ENCODE peak calls at places on chromosomes 2 and 18, in six cellular contexts. One of them, this sample, is unnamed.

GRCh38 chr2:75098856-75099255 is 100.5 kb downstream of the TACR1 start:
- DNase-seq in heart right ventricle: no peak
- DNase-seq in neural progenitor cell: peak
- DNase-seq in endodermal cell: peak
- DNase-seq in prostate gland: no peak
- DNase-seq in PC-9: peak
- DNase-seq in this sample: peak

GRCh38 chr2:101387151-101387807 is at the start of gene CREG2:
- DNase-seq in PC-9: peak
- DNase-seq in neural progenitor cell: peak
- DNase-seq in prostate gland: peak
- DNase-seq in heart right ventricle: peak
- DNase-seq in endodermal cell: peak
- DNase-seq in this sample: no peak

GRCh38 chr18:8770655-8771054 is 65.3 kb downstream of the MTCL1 start:
- DNase-seq in prostate gland: no peak
- DNase-seq in neural progenitor cell: no peak
- DNase-seq in PC-9: no peak
- DNase-seq in heart right ventricle: no peak
- DNase-seq in endodermal cell: no peak
- DNase-seq in this sample: no peak

GRCh38 chr2:106037262-106037661 is 156.8 kb downstream of the UXS1 start:
- DNase-seq in heart right ventricle: no peak
- DNase-seq in prostate gland: no peak
- DNase-seq in PC-9: no peak
- DNase-seq in endodermal cell: no peak
- DNase-seq in neural progenitor cell: no peak
- DNase-seq in this sample: no peak

GRCh38 chr18:70037453-70038061 is 89.9 kb upstream of the CD226 start:
- DNase-seq in PC-9: no peak
- DNase-seq in neural progenitor cell: no peak
- DNase-seq in endodermal cell: no peak
- DNase-seq in prostate gland: no peak
- DNase-seq in heart right ventricle: no peak
- DNase-seq in this sample: no peak

GRCh38 chr2:23924589-23925359 is 2.1 kb downstream of the ATAD2B start:
- DNase-seq in heart right ventricle: no peak
- DNase-seq in PC-9: no peak
- DNase-seq in prostate gland: no peak
- DNase-seq in endodermal cell: no peak
- DNase-seq in neural progenitor cell: no peak
- DNase-seq in this sample: no peak

GRCh38 chr18:62550746-62551145 is 27.9 kb downstream of the ZCCHC2 start:
- DNase-seq in heart right ventricle: no peak
- DNase-seq in endodermal cell: no peak
- DNase-seq in PC-9: no peak
- DNase-seq in neural progenitor cell: no peak
- DNase-seq in prostate gland: no peak
- DNase-seq in this sample: no peak

GRCh38 chr18:58216071-58216471 is 172.0 kb downstream of the NEDD4L start:
- DNase-seq in heart right ventricle: no peak
- DNase-seq in PC-9: peak
- DNase-seq in endodermal cell: peak
- DNase-seq in neural progenitor cell: no peak
- DNase-seq in prostate gland: no peak
- DNase-seq in this sample: peak

GRCh38 chr2:16508061-16508851 is 157.4 kb downstream of the CYRIA start:
- DNase-seq in prostate gland: peak
- DNase-seq in PC-9: no peak
- DNase-seq in endodermal cell: peak
- DNase-seq in neural progenitor cell: peak
- DNase-seq in heart right ventricle: peak
- DNase-seq in this sample: no peak

GRCh38 chr2:75565523-75566449 is 5.0 kb upstream of the EVA1A start:
- DNase-seq in heart right ventricle: no peak
- DNase-seq in endodermal cell: no peak
- DNase-seq in prostate gland: no peak
- DNase-seq in neural progenitor cell: no peak
- DNase-seq in PC-9: peak
- DNase-seq in this sample: no peak

GRCh38 chr2:113977660-113978523 is 88.0 kb downstream of the ACTR3 start:
- DNase-seq in neural progenitor cell: peak
- DNase-seq in prostate gland: no peak
- DNase-seq in endodermal cell: no peak
- DNase-seq in heart right ventricle: no peak
- DNase-seq in PC-9: peak
- DNase-seq in this sample: peak

GRCh38 chr2:51760441-51760840 is 728.5 kb upstream of the NRXN1 start:
- DNase-seq in prostate gland: no peak
- DNase-seq in neural progenitor cell: no peak
- DNase-seq in endodermal cell: no peak
- DNase-seq in PC-9: no peak
- DNase-seq in heart right ventricle: no peak
- DNase-seq in this sample: no peak

GRCh38 chr2:73284296-73285161 is at the start of gene FBXO41:
- DNase-seq in prostate gland: peak
- DNase-seq in heart right ventricle: peak
- DNase-seq in endodermal cell: peak
- DNase-seq in neural progenitor cell: peak
- DNase-seq in PC-9: peak
- DNase-seq in this sample: no peak

GRCh38 chr2:126885701-126886121 is 13.0 kb upstream of the TEX51 start:
- DNase-seq in prostate gland: no peak
- DNase-seq in neural progenitor cell: no peak
- DNase-seq in heart right ventricle: peak
- DNase-seq in PC-9: no peak
- DNase-seq in endodermal cell: peak
- DNase-seq in this sample: no peak

GRCh38 chr2:17615728-17616351 is 75.3 kb downstream of the VSNL1 start:
- DNase-seq in heart right ventricle: no peak
- DNase-seq in prostate gland: no peak
- DNase-seq in endodermal cell: no peak
- DNase-seq in neural progenitor cell: no peak
- DNase-seq in PC-9: peak
- DNase-seq in this sample: no peak

GRCh38 chr2:111091811-111092211 is 28.9 kb upstream of the BCL2L11 start:
- DNase-seq in prostate gland: no peak
- DNase-seq in PC-9: no peak
- DNase-seq in endodermal cell: no peak
- DNase-seq in neural progenitor cell: no peak
- DNase-seq in heart right ventricle: no peak
- DNase-seq in this sample: no peak

GRCh38 chr2:112542974-112543760 is 902 bp downstream of the POLR1B start:
- DNase-seq in PC-9: no peak
- DNase-seq in heart right ventricle: no peak
- DNase-seq in neural progenitor cell: peak
- DNase-seq in endodermal cell: peak
- DNase-seq in prostate gland: no peak
- DNase-seq in this sample: no peak

GRCh38 chr18:71398530-71398929 is 1109.7 kb downstream of the SOCS6 start:
- DNase-seq in neural progenitor cell: peak
- DNase-seq in heart right ventricle: no peak
- DNase-seq in prostate gland: no peak
- DNase-seq in endodermal cell: peak
- DNase-seq in PC-9: no peak
- DNase-seq in this sample: no peak

GRCh38 chr2:190313880-190314279 is 5.7 kb downstream of the HIBCH start:
- DNase-seq in PC-9: no peak
- DNase-seq in endodermal cell: no peak
- DNase-seq in neural progenitor cell: no peak
- DNase-seq in prostate gland: no peak
- DNase-seq in heart right ventricle: no peak
- DNase-seq in this sample: no peak

GRCh38 chr2:221911890-221912289 is 339.8 kb upstream of the EPHA4 start:
- DNase-seq in heart right ventricle: no peak
- DNase-seq in prostate gland: no peak
- DNase-seq in neural progenitor cell: peak
- DNase-seq in endodermal cell: peak
- DNase-seq in PC-9: no peak
- DNase-seq in this sample: no peak
- H3K4me3 ChIP-seq in heart right ventricle: no peak
- H3K4me3 ChIP-seq in prostate gland: no peak
- H3K4me3 ChIP-seq in neural progenitor cell: peak
- H3K4me3 ChIP-seq in endodermal cell: no peak
- H3K4me3 ChIP-seq in PC-9: no peak
- H3K4me3 ChIP-seq in this sample: no peak

GRCh38 chr2:28810384-28811285 is at the start of gene SPDYA:
- DNase-seq in heart right ventricle: peak
- DNase-seq in neural progenitor cell: peak
- DNase-seq in prostate gland: peak
- DNase-seq in endodermal cell: peak
- DNase-seq in PC-9: no peak
- DNase-seq in this sample: peak

GRCh38 chr2:28809927-28810326 is 707 bp upstream of the SPDYA start:
- DNase-seq in neural progenitor cell: no peak
- DNase-seq in PC-9: no peak
- DNase-seq in heart right ventricle: no peak
- DNase-seq in prostate gland: no peak
- DNase-seq in endodermal cell: peak
- DNase-seq in this sample: no peak
- H3K4me3 ChIP-seq in neural progenitor cell: peak
- H3K4me3 ChIP-seq in PC-9: no peak
- H3K4me3 ChIP-seq in heart right ventricle: peak
- H3K4me3 ChIP-seq in prostate gland: peak
- H3K4me3 ChIP-seq in endodermal cell: peak
- H3K4me3 ChIP-seq in this sample: peak

DNA sequence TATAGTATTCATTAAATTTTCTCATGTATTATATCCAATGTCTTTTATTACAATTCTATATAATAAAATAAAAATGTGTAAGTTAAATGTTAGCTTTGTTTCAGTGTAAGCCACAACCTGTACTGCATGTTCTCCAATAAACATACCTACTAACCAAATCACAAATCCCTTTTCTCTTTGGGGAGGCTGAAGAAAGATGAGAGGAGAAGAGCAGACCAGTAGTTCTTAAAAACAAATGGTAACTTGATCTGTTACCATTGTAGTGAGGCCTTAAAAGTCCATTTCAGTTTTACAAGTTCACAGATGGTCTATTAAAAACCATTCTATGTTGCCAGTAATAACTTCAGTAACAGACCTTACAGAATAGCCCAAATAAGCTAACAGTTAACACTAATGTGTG is 100.5 kb downstream of the SOS1 start:
- DNase-seq in PC-9: no peak
- DNase-seq in heart right ventricle: no peak
- DNase-seq in endodermal cell: no peak
- DNase-seq in prostate gland: no peak
- DNase-seq in neural progenitor cell: no peak
- DNase-seq in this sample: no peak
- H3K4me3 ChIP-seq in PC-9: no peak
- H3K4me3 ChIP-seq in heart right ventricle: peak
- H3K4me3 ChIP-seq in endodermal cell: no peak
- H3K4me3 ChIP-seq in prostate gland: no peak
- H3K4me3 ChIP-seq in neural progenitor cell: no peak
- H3K4me3 ChIP-seq in this sample: no peak

GRCh38 chr2:6917761-6918421 is 679 bp downstream of the RNF144A start:
- DNase-seq in endodermal cell: peak
- DNase-seq in neural progenitor cell: peak
- DNase-seq in PC-9: no peak
- DNase-seq in heart right ventricle: peak
- DNase-seq in prostate gland: no peak
- DNase-seq in this sample: no peak

GRCh38 chr2:6917071-6917760 is at the start of gene RNF144A:
- DNase-seq in prostate gland: peak
- DNase-seq in heart right ventricle: peak
- DNase-seq in endodermal cell: peak
- DNase-seq in neural progenitor cell: peak
- DNase-seq in PC-9: no peak
- DNase-seq in this sample: no peak

GRCh38 chr2:6916224-6916623 is 988 bp upstream of the RNF144A start:
- DNase-seq in endodermal cell: no peak
- DNase-seq in PC-9: no peak
- DNase-seq in heart right ventricle: no peak
- DNase-seq in prostate gland: no peak
- DNase-seq in neural progenitor cell: no peak
- DNase-seq in this sample: no peak

GRCh38 chr2:6915399-6915798 is 1.8 kb upstream of the RNF144A start:
- DNase-seq in heart right ventricle: no peak
- DNase-seq in prostate gland: no peak
- DNase-seq in PC-9: no peak
- DNase-seq in endodermal cell: no peak
- DNase-seq in neural progenitor cell: no peak
- DNase-seq in this sample: no peak

GRCh38 chr2:6916736-6917070 is 509 bp upstream of the RNF144A start:
- DNase-seq in endodermal cell: no peak
- DNase-seq in heart right ventricle: no peak
- DNase-seq in neural progenitor cell: no peak
- DNase-seq in prostate gland: no peak
- DNase-seq in PC-9: no peak
- DNase-seq in this sample: no peak
- H3K4me3 ChIP-seq in endodermal cell: peak
- H3K4me3 ChIP-seq in heart right ventricle: peak
- H3K4me3 ChIP-seq in neural progenitor cell: peak
- H3K4me3 ChIP-seq in prostate gland: peak
- H3K4me3 ChIP-seq in PC-9: no peak
- H3K4me3 ChIP-seq in this sample: peak

GRCh38 chr2:19354417-19355022 is 3.9 kb downstream of the OSR1 start:
- DNase-seq in prostate gland: no peak
- DNase-seq in heart right ventricle: no peak
- DNase-seq in endodermal cell: no peak
- DNase-seq in PC-9: no peak
- DNase-seq in neural progenitor cell: no peak
- DNase-seq in this sample: no peak
- H3K4me3 ChIP-seq in prostate gland: no peak
- H3K4me3 ChIP-seq in heart right ventricle: no peak
- H3K4me3 ChIP-seq in endodermal cell: no peak
- H3K4me3 ChIP-seq in PC-9: no peak
- H3K4me3 ChIP-seq in neural progenitor cell: no peak
- H3K4me3 ChIP-seq in this sample: peak

GRCh38 chr2:216501854-216502253 is 3.2 kb downstream of the RPL37A start:
- DNase-seq in prostate gland: no peak
- DNase-seq in heart right ventricle: no peak
- DNase-seq in neural progenitor cell: no peak
- DNase-seq in PC-9: no peak
- DNase-seq in endodermal cell: no peak
- DNase-seq in this sample: no peak

GRCh38 chr2:216498418-216499413 is at the start of gene RPL37A:
- DNase-seq in endodermal cell: peak
- DNase-seq in prostate gland: peak
- DNase-seq in PC-9: peak
- DNase-seq in neural progenitor cell: peak
- DNase-seq in heart right ventricle: peak
- DNase-seq in this sample: peak

GRCh38 chr2:216502776-216503629 is 4.4 kb downstream of the RPL37A start:
- DNase-seq in endodermal cell: no peak
- DNase-seq in heart right ventricle: no peak
- DNase-seq in neural progenitor cell: no peak
- DNase-seq in prostate gland: no peak
- DNase-seq in PC-9: no peak
- DNase-seq in this sample: no peak

GRCh38 chr2:216499641-216500218 is 1.1 kb downstream of the RPL37A start:
- DNase-seq in endodermal cell: no peak
- DNase-seq in prostate gland: no peak
- DNase-seq in PC-9: no peak
- DNase-seq in heart right ventricle: no peak
- DNase-seq in neural progenitor cell: peak
- DNase-seq in this sample: no peak

GRCh38 chr2:216500572-216500971 is 1.9 kb downstream of the RPL37A start:
- DNase-seq in neural progenitor cell: no peak
- DNase-seq in PC-9: no peak
- DNase-seq in endodermal cell: no peak
- DNase-seq in heart right ventricle: no peak
- DNase-seq in prostate gland: no peak
- DNase-seq in this sample: no peak
- H3K4me3 ChIP-seq in neural progenitor cell: peak
- H3K4me3 ChIP-seq in PC-9: peak
- H3K4me3 ChIP-seq in endodermal cell: peak
- H3K4me3 ChIP-seq in heart right ventricle: no peak
- H3K4me3 ChIP-seq in prostate gland: no peak
- H3K4me3 ChIP-seq in this sample: no peak